ENCODE peak calls at places on chromosomes 12 and 14, in four cellular contexts. One of them, this sample, is unnamed. For H3K4me1, the result is how much of the 10 kb centered on the place peaks cover.

GRCh38 chr12:123937707-123938600 is 34.7 kb downstream of the CCDC92 start:
- DNase-seq in right cardiac atrium: no peak
- DNase-seq in psoas muscle: no peak
- DNase-seq in mucosa of descending colon: no peak
- DNase-seq in this sample: peak

GRCh38 chr14:21191261-21191808 is 35.5 kb upstream of the OR5AU1 start:
- DNase-seq in right cardiac atrium: no peak
- DNase-seq in psoas muscle: no peak
- DNase-seq in mucosa of descending colon: no peak
- DNase-seq in this sample: no peak

GRCh38 chr12:132711169-132711843 is 664 bp downstream of the PGAM5 start:
- DNase-seq in right cardiac atrium: no peak
- DNase-seq in psoas muscle: no peak
- DNase-seq in mucosa of descending colon: no peak
- DNase-seq in this sample: peak

GRCh38 chr14:74905595-74906142 is 17.4 kb downstream of the RPS6KL1 start:
- DNase-seq in right cardiac atrium: peak
- DNase-seq in psoas muscle: peak
- DNase-seq in mucosa of descending colon: no peak
- DNase-seq in this sample: peak

GRCh38 chr12:48613321-48613720 is 43.5 kb upstream of the LALBA start:
- DNase-seq in right cardiac atrium: no peak
- DNase-seq in psoas muscle: no peak
- DNase-seq in mucosa of descending colon: no peak
- DNase-seq in this sample: no peak

GRCh38 chr12:121233628-121234020 is 23.7 kb downstream of the P2RX4 start:
- DNase-seq in right cardiac atrium: no peak
- DNase-seq in psoas muscle: no peak
- DNase-seq in mucosa of descending colon: no peak
- DNase-seq in this sample: no peak

GRCh38 chr14:80974338-80975078 is 19.1 kb downstream of the TSHR start:
- DNase-seq in right cardiac atrium: no peak
- DNase-seq in psoas muscle: no peak
- DNase-seq in mucosa of descending colon: no peak
- DNase-seq in this sample: no peak

GRCh38 chr12:22334696-22335290 is at the start of gene ST8SIA1:
- DNase-seq in right cardiac atrium: peak
- DNase-seq in psoas muscle: peak
- DNase-seq in mucosa of descending colon: peak
- DNase-seq in this sample: peak

GRCh38 chr12:113239811-113240331 is 18.6 kb downstream of the TPCN1 start:
- DNase-seq in right cardiac atrium: peak
- DNase-seq in psoas muscle: no peak
- DNase-seq in mucosa of descending colon: peak
- DNase-seq in this sample: no peak

GRCh38 chr12:74890237-74890599 is 319.4 kb downstream of the KCNC2 start:
- DNase-seq in right cardiac atrium: no peak
- DNase-seq in psoas muscle: no peak
- DNase-seq in mucosa of descending colon: no peak
- DNase-seq in this sample: no peak

GRCh38 chr12:6904280-6905276 is at the start of gene LRRC23:
- DNase-seq in right cardiac atrium: peak
- DNase-seq in psoas muscle: peak
- DNase-seq in mucosa of descending colon: peak
- DNase-seq in this sample: peak

GRCh38 chr12:124744659-124745467 is 118.8 kb downstream of the SCARB1 start:
- DNase-seq in right cardiac atrium: no peak
- DNase-seq in psoas muscle: no peak
- DNase-seq in mucosa of descending colon: no peak
- DNase-seq in this sample: no peak

GRCh38 chr12:131700271-131700670 is 10.6 kb upstream of the SFSWAP start:
- DNase-seq in right cardiac atrium: no peak
- DNase-seq in psoas muscle: no peak
- DNase-seq in mucosa of descending colon: no peak
- DNase-seq in this sample: no peak
- H3K4me1 ChIP-seq in right cardiac atrium: under half
- H3K4me1 ChIP-seq in psoas muscle: under half
- H3K4me1 ChIP-seq in mucosa of descending colon: under half
- H3K4me1 ChIP-seq in this sample: under half

GRCh38 chr14:60757617-60758016 is 23.1 kb downstream of the MNAT1 start:
- DNase-seq in right cardiac atrium: no peak
- DNase-seq in psoas muscle: no peak
- DNase-seq in mucosa of descending colon: no peak
- DNase-seq in this sample: no peak
- H3K4me1 ChIP-seq in right cardiac atrium: under half
- H3K4me1 ChIP-seq in psoas muscle: half or more
- H3K4me1 ChIP-seq in mucosa of descending colon: under half
- H3K4me1 ChIP-seq in this sample: under half

GRCh38 chr14:61108742-61109141 is 127.7 kb downstream of the SLC38A6 start:
- DNase-seq in right cardiac atrium: no peak
- DNase-seq in psoas muscle: no peak
- DNase-seq in mucosa of descending colon: no peak
- DNase-seq in this sample: no peak
- H3K4me1 ChIP-seq in right cardiac atrium: under half
- H3K4me1 ChIP-seq in psoas muscle: half or more
- H3K4me1 ChIP-seq in mucosa of descending colon: under half
- H3K4me1 ChIP-seq in this sample: under half

GRCh38 chr12:108664338-108665258 is 30.9 kb upstream of the SELPLG start:
- DNase-seq in right cardiac atrium: peak
- DNase-seq in psoas muscle: peak
- DNase-seq in mucosa of descending colon: peak
- DNase-seq in this sample: peak

GRCh38 chr12:108667349-108667748 is 33.7 kb upstream of the SELPLG start:
- DNase-seq in right cardiac atrium: peak
- DNase-seq in psoas muscle: no peak
- DNase-seq in mucosa of descending colon: no peak
- DNase-seq in this sample: no peak

GRCh38 chr12:108665608-108666202 is 32.0 kb upstream of the SELPLG start:
- DNase-seq in right cardiac atrium: peak
- DNase-seq in psoas muscle: no peak
- DNase-seq in mucosa of descending colon: no peak
- DNase-seq in this sample: no peak

GRCh38 chr12:108668532-108668931 is 34.8 kb upstream of the SELPLG start:
- DNase-seq in right cardiac atrium: no peak
- DNase-seq in psoas muscle: no peak
- DNase-seq in mucosa of descending colon: no peak
- DNase-seq in this sample: no peak

DNA sequence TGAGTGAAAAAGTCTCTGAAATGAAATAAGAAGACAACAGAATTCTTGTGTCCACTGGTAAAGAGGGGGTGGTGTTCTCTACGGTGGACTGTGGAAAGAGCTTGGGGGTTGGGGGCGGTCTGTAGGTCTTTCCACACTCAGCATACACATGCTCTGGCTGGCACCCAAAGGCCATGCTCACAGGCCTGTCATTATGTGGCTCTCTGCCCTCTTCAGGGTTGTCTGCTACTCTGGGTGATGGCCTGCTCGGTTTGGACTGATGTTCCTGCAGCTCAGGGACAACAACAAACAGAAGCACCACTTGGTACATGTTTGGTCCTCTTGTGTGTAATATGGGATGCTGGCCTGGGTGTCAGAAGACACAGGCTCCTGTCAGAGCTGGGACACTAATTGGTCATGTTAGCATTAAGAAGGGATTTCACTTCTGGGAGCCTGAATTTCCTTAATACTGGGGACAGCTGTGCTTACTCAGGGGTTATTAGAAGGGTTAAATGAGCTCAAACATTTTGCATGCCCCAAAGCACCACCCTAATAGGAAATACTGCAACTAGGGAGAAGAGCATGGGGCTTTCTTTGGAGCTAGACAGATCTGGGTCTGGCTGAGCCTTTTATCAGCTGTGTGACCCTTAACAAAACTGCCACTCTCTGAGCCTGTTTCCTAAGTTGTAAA is 32.8 kb upstream of the SELPLG start:
- DNase-seq in right cardiac atrium: peak
- DNase-seq in psoas muscle: peak
- DNase-seq in mucosa of descending colon: peak
- DNase-seq in this sample: peak
- H3K4me1 ChIP-seq in right cardiac atrium: under half
- H3K4me1 ChIP-seq in psoas muscle: half or more
- H3K4me1 ChIP-seq in mucosa of descending colon: under half
- H3K4me1 ChIP-seq in this sample: under half

GRCh38 chr14:91374897-91375747 is 42.5 kb downstream of the CCDC88C start:
- DNase-seq in right cardiac atrium: no peak
- DNase-seq in psoas muscle: no peak
- DNase-seq in mucosa of descending colon: peak
- DNase-seq in this sample: no peak
- H3K4me1 ChIP-seq in right cardiac atrium: under half
- H3K4me1 ChIP-seq in psoas muscle: under half
- H3K4me1 ChIP-seq in mucosa of descending colon: half or more
- H3K4me1 ChIP-seq in this sample: under half

GRCh38 chr14:68239988-68240387 is 420.4 kb downstream of the RAD51B start:
- DNase-seq in right cardiac atrium: no peak
- DNase-seq in psoas muscle: no peak
- DNase-seq in mucosa of descending colon: no peak
- DNase-seq in this sample: no peak
- H3K4me1 ChIP-seq in right cardiac atrium: under half
- H3K4me1 ChIP-seq in psoas muscle: half or more
- H3K4me1 ChIP-seq in mucosa of descending colon: under half
- H3K4me1 ChIP-seq in this sample: under half

GRCh38 chr12:14948672-14949071 is 10.3 kb upstream of the ERP27 start:
- DNase-seq in right cardiac atrium: no peak
- DNase-seq in psoas muscle: no peak
- DNase-seq in mucosa of descending colon: no peak
- DNase-seq in this sample: peak

GRCh38 chr12:14946162-14946561 is 7.8 kb upstream of the ERP27 start:
- DNase-seq in right cardiac atrium: no peak
- DNase-seq in psoas muscle: no peak
- DNase-seq in mucosa of descending colon: no peak
- DNase-seq in this sample: no peak

GRCh38 chr12:14950421-14950820 is 11.0 kb downstream of the ARHGDIB start:
- DNase-seq in right cardiac atrium: no peak
- DNase-seq in psoas muscle: no peak
- DNase-seq in mucosa of descending colon: no peak
- DNase-seq in this sample: no peak

GRCh38 chr12:14949631-14950030 is 11.3 kb upstream of the ERP27 start:
- DNase-seq in right cardiac atrium: no peak
- DNase-seq in psoas muscle: no peak
- DNase-seq in mucosa of descending colon: peak
- DNase-seq in this sample: peak

GRCh38 chr12:14946856-14947255 is 8.5 kb upstream of the ERP27 start:
- DNase-seq in right cardiac atrium: no peak
- DNase-seq in psoas muscle: no peak
- DNase-seq in mucosa of descending colon: no peak
- DNase-seq in this sample: no peak
- H3K4me1 ChIP-seq in right cardiac atrium: under half
- H3K4me1 ChIP-seq in psoas muscle: under half
- H3K4me1 ChIP-seq in mucosa of descending colon: under half
- H3K4me1 ChIP-seq in this sample: under half

DNA sequence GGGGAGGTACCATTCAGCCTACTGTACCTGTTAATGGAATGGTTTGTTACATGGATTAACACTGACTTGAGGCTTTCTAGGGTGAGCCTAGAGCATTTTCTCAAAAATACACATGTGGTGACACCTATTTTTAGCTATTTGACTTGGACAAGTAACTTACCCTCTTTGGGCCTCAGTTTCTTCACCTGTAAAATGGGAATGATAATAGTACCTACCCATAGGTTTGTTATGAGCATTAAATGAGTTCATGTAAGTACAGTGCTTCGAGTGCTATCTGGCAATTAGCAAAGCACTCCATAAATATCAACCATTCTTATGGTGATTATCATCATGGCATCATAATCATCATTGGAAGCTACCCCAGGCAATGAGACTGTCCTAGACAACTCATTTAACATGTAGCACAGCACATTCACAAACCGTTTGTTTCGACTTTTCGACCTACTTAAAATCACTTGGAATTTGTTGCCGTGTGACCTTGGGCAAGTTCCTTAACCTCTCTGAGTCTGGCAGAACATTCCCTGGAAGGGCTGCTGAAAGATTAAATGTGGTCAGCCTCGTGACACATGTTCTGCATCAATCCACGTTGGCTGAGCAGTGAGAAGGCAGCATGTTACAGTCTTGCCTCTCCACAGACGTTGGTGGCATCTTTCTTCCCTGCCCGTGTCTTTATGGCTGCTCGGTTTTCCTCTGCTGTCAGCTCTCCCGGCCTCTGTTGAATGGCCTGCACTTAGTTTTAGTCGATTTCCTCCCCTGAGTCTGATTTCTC is 216.7 kb downstream of the CHST11 start:
- DNase-seq in right cardiac atrium: no peak
- DNase-seq in psoas muscle: no peak
- DNase-seq in mucosa of descending colon: no peak
- DNase-seq in this sample: no peak
- H3K4me1 ChIP-seq in right cardiac atrium: under half
- H3K4me1 ChIP-seq in psoas muscle: under half
- H3K4me1 ChIP-seq in mucosa of descending colon: under half
- H3K4me1 ChIP-seq in this sample: under half